ENCODE peak calls at places on chromosome 17, in four cellular contexts. One of them, this sample, is unnamed.

GRCh38 chr17:32007463-32008298 is 498 bp downstream of the LRRC37B start:
- DNase-seq in upper lobe of right lung: peak
- DNase-seq in psoas muscle: peak
- DNase-seq in CD4-positive, alpha-beta memory T cell: peak
- DNase-seq in this sample: peak

GRCh38 chr17:82520041-82520910 is 744 bp downstream of the FOXK2 start:
- DNase-seq in upper lobe of right lung: peak
- DNase-seq in psoas muscle: peak
- DNase-seq in CD4-positive, alpha-beta memory T cell: peak
- DNase-seq in this sample: peak

GRCh38 chr17:42547698-42548069 is 5.0 kb upstream of the HSD17B1 start:
- DNase-seq in upper lobe of right lung: no peak
- DNase-seq in psoas muscle: no peak
- DNase-seq in CD4-positive, alpha-beta memory T cell: no peak
- DNase-seq in this sample: no peak

GRCh38 chr17:77186141-77186604 is 45.4 kb downstream of the SEC14L1 start:
- DNase-seq in upper lobe of right lung: no peak
- DNase-seq in psoas muscle: no peak
- DNase-seq in CD4-positive, alpha-beta memory T cell: no peak
- DNase-seq in this sample: peak

GRCh38 chr17:46929413-46929812 is 6.5 kb downstream of the GOSR2 start:
- DNase-seq in upper lobe of right lung: no peak
- DNase-seq in psoas muscle: no peak
- DNase-seq in CD4-positive, alpha-beta memory T cell: no peak
- DNase-seq in this sample: no peak

GRCh38 chr17:69466905-69467630 is 52.6 kb downstream of the MAP2K6 start:
- DNase-seq in upper lobe of right lung: no peak
- DNase-seq in psoas muscle: no peak
- DNase-seq in CD4-positive, alpha-beta memory T cell: no peak
- DNase-seq in this sample: no peak

GRCh38 chr17:66337866-66338472 is 35.6 kb downstream of the PRKCA start:
- DNase-seq in upper lobe of right lung: no peak
- DNase-seq in psoas muscle: no peak
- DNase-seq in CD4-positive, alpha-beta memory T cell: no peak
- DNase-seq in this sample: no peak

GRCh38 chr17:73566905-73567782 is 77.1 kb downstream of the SDK2 start:
- DNase-seq in upper lobe of right lung: no peak
- DNase-seq in psoas muscle: no peak
- DNase-seq in CD4-positive, alpha-beta memory T cell: peak
- DNase-seq in this sample: no peak

GRCh38 chr17:77436058-77436442 is 295.3 kb downstream of the SEC14L1 start:
- DNase-seq in upper lobe of right lung: no peak
- DNase-seq in psoas muscle: peak
- DNase-seq in CD4-positive, alpha-beta memory T cell: no peak
- DNase-seq in this sample: no peak

GRCh38 chr17:22217135-22217534 is 524.8 kb downstream of the KCNJ18 start:
- DNase-seq in upper lobe of right lung: peak
- DNase-seq in psoas muscle: no peak
- DNase-seq in CD4-positive, alpha-beta memory T cell: no peak
- DNase-seq in this sample: no peak

GRCh38 chr17:50139185-50139783 is 9.3 kb upstream of the SAMD14 start:
- DNase-seq in upper lobe of right lung: no peak
- DNase-seq in psoas muscle: no peak
- DNase-seq in CD4-positive, alpha-beta memory T cell: no peak
- DNase-seq in this sample: peak

GRCh38 chr17:50532452-50533024 is at the start of gene EPN3:
- DNase-seq in upper lobe of right lung: peak
- DNase-seq in psoas muscle: no peak
- DNase-seq in CD4-positive, alpha-beta memory T cell: no peak
- DNase-seq in this sample: no peak

GRCh38 chr17:2189231-2189630 is 114.4 kb downstream of the SMG6 start:
- DNase-seq in upper lobe of right lung: no peak
- DNase-seq in psoas muscle: no peak
- DNase-seq in CD4-positive, alpha-beta memory T cell: no peak
- DNase-seq in this sample: peak
- H3K27ac ChIP-seq in upper lobe of right lung: peak
- H3K27ac ChIP-seq in psoas muscle: no peak
- H3K27ac ChIP-seq in CD4-positive, alpha-beta memory T cell: no peak
- H3K27ac ChIP-seq in this sample: no peak

DNA sequence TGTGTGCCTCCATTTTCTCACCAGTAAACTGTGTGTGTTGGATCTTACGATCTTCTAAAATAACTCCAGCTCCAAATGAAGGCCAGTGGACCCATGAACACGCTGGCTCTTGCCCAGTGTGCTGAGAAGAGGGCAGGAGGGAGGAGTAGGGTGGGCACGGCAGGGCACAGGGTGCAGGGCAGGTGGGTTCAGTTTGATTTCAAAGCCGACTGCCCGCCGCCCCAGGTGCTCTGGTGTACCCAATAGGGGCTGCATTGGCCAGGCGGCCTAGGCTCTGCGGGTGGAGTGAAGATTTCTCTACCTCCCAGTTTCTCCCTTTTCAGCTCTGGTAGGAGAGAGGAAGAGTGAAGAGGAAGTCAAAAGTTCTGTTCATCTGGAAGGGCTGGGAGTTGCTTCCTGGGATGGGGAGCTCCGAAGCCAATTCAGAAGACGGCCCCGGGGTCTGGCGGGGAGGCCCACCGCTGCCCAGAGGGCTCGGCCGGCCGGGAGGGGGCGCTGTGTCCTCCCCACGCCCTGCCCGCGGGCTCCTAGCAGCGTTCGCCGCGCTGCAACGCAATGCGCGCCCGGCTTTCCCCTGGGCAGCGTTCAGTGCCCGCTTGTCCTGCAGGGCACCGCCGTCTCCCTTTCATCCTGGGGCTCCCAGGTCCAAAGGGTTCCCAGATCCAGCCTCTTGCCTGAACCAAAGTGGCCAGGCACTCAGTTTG is 1.1 kb upstream of the CRHR1 start:
- DNase-seq in upper lobe of right lung: no peak
- DNase-seq in psoas muscle: peak
- DNase-seq in CD4-positive, alpha-beta memory T cell: peak
- DNase-seq in this sample: peak
- H3K27ac ChIP-seq in upper lobe of right lung: no peak
- H3K27ac ChIP-seq in psoas muscle: no peak
- H3K27ac ChIP-seq in CD4-positive, alpha-beta memory T cell: no peak
- H3K27ac ChIP-seq in this sample: no peak

GRCh38 chr17:48004973-48005372 is 32.6 kb downstream of the COPZ2 start:
- DNase-seq in upper lobe of right lung: no peak
- DNase-seq in psoas muscle: no peak
- DNase-seq in CD4-positive, alpha-beta memory T cell: no peak
- DNase-seq in this sample: no peak
- H3K27ac ChIP-seq in upper lobe of right lung: no peak
- H3K27ac ChIP-seq in psoas muscle: no peak
- H3K27ac ChIP-seq in CD4-positive, alpha-beta memory T cell: no peak
- H3K27ac ChIP-seq in this sample: no peak

DNA sequence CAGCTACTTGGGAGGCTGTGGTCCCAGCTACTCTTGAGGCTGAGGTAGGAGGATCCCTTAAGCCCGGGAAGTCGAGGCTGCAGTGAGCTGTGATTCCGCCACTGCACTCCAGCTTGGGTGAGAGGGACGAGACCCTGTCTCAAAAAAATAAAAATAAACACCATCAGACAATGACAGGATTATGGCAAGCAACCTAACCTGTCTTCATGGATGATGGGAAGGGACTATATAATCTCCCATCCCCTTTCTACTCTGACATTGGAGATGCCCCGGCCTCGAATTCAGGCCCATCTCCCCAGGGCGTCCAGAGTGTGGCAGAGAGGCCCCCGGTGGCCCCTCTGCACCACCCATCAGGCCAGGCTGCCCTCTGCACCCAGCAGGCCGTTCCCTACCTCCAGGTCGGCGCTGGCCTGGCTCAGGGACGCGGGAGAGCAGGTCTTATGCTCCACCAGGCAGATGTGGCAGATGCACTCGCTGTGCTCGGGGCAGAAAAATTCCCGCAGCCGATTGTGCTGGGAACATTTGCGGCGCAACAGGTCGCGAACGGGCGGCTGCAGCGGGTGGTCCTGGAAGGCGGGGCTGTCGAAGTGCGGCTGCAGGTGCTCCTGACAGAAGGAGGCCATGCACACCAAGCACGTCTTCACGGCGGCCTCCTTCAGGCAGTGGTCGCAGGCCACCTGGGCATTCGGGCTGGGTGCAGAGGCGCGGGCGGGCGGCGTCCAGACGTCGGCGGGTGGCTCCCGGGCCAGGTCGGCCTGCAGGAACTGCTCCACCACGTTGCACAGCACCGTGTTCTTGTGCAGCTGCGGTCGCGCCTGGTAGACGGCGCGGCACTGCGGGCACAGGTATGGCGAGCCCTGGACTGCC is 616 bp downstream of the TRIM25 start:
- DNase-seq in upper lobe of right lung: peak
- DNase-seq in psoas muscle: peak
- DNase-seq in CD4-positive, alpha-beta memory T cell: no peak
- DNase-seq in this sample: no peak
- H3K27ac ChIP-seq in upper lobe of right lung: peak
- H3K27ac ChIP-seq in psoas muscle: peak
- H3K27ac ChIP-seq in CD4-positive, alpha-beta memory T cell: peak
- H3K27ac ChIP-seq in this sample: peak

GRCh38 chr17:17684901-17685774 is 3.9 kb downstream of the RAI1 start:
- DNase-seq in upper lobe of right lung: peak
- DNase-seq in psoas muscle: no peak
- DNase-seq in CD4-positive, alpha-beta memory T cell: no peak
- DNase-seq in this sample: no peak

GRCh38 chr17:17683710-17684365 is 2.6 kb downstream of the RAI1 start:
- DNase-seq in upper lobe of right lung: no peak
- DNase-seq in psoas muscle: no peak
- DNase-seq in CD4-positive, alpha-beta memory T cell: no peak
- DNase-seq in this sample: no peak

GRCh38 chr17:17689312-17689711 is 8.1 kb downstream of the RAI1 start:
- DNase-seq in upper lobe of right lung: no peak
- DNase-seq in psoas muscle: no peak
- DNase-seq in CD4-positive, alpha-beta memory T cell: no peak
- DNase-seq in this sample: no peak

GRCh38 chr17:17682737-17683675 is 1.7 kb downstream of the RAI1 start:
- DNase-seq in upper lobe of right lung: peak
- DNase-seq in psoas muscle: peak
- DNase-seq in CD4-positive, alpha-beta memory T cell: peak
- DNase-seq in this sample: peak

GRCh38 chr17:17685775-17686291 is 4.6 kb downstream of the RAI1 start:
- DNase-seq in upper lobe of right lung: peak
- DNase-seq in psoas muscle: peak
- DNase-seq in CD4-positive, alpha-beta memory T cell: no peak
- DNase-seq in this sample: no peak
- H3K27ac ChIP-seq in upper lobe of right lung: peak
- H3K27ac ChIP-seq in psoas muscle: no peak
- H3K27ac ChIP-seq in CD4-positive, alpha-beta memory T cell: no peak
- H3K27ac ChIP-seq in this sample: peak

GRCh38 chr17:40340327-40340726 is 24.2 kb downstream of the GJD3 start:
- DNase-seq in upper lobe of right lung: no peak
- DNase-seq in psoas muscle: no peak
- DNase-seq in CD4-positive, alpha-beta memory T cell: no peak
- DNase-seq in this sample: no peak
- H3K27ac ChIP-seq in upper lobe of right lung: peak
- H3K27ac ChIP-seq in psoas muscle: peak
- H3K27ac ChIP-seq in CD4-positive, alpha-beta memory T cell: peak
- H3K27ac ChIP-seq in this sample: no peak

DNA sequence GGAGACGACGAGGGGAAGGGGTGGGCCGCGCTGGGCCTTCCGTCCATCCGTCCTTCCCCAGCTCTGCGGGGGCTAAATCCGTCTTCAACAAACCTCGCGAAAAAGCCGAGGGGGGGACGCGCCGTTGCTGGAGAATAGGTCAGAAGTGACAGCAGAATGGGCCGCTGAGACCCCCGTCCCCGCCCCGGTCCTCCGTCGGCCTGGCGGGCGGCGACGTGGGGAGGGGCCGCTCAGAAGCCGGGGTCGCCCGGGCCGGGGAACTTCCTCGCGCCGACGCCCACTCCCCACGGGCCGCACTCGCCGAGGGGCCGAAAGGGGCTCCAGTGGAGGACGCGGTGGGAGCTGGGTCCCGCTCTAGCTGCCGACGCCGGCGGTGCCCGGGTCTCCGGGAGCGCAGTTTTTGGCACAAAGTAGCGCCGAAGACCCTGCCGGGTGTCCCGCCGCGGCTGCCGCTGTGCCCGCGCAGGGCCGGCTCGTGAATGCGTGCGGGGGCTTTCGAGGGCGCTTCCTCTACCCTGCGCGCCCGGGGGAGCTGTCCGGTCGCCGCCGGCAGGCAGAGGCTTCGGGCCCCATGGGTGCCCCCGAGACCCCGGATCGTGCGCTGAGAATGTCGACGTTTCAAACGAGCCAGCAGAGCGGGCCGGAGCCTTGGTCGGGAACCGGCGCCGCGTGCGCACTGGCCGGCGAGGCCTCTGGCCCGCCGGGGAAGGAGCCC is 46.4 kb upstream of the SLC38A10 start:
- DNase-seq in upper lobe of right lung: no peak
- DNase-seq in psoas muscle: no peak
- DNase-seq in CD4-positive, alpha-beta memory T cell: no peak
- DNase-seq in this sample: peak
- H3K27ac ChIP-seq in upper lobe of right lung: peak
- H3K27ac ChIP-seq in psoas muscle: peak
- H3K27ac ChIP-seq in CD4-positive, alpha-beta memory T cell: no peak
- H3K27ac ChIP-seq in this sample: peak

DNA sequence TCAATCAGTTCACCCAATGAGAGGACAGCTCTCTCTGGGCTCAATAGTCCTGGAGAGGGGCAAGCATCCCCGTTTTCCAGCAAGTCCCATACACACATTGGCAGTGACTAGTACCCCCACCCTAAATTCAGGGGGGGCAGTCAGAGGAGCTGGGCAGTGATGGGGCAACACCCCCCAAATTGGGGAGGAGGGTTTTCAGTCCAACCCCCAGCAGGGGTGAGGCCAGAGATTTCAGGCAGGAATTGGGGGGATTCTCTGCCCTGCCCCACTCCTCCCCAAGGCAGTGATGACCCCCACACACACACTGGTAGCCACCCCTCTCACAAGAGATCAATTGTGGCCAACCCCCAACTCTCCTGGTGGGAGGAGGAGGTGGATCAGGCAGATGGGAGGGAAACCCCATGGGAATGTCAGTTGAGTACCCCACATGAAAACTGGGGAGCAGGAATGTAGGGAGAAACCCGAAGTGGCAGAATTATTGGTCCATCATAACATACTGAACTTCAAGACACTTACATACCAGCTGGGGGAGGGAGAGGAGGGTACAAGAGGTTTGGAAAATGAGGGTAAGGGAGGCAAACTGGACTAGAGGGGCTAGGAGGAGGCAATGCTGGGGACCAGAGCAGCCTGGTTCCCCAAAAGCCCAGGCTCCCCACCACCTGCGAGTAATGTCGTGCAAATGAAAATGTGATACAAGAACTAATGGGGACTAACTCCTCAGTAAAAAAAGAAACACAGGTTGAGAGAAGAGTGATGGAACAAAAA is 3.1 kb downstream of the VAMP2 start:
- DNase-seq in upper lobe of right lung: peak
- DNase-seq in psoas muscle: peak
- DNase-seq in CD4-positive, alpha-beta memory T cell: no peak
- DNase-seq in this sample: no peak
- H3K27ac ChIP-seq in upper lobe of right lung: no peak
- H3K27ac ChIP-seq in psoas muscle: peak
- H3K27ac ChIP-seq in CD4-positive, alpha-beta memory T cell: peak
- H3K27ac ChIP-seq in this sample: peak

GRCh38 chr17:80872011-80872929 is 119.4 kb upstream of the CHMP6 start:
- DNase-seq in upper lobe of right lung: no peak
- DNase-seq in psoas muscle: no peak
- DNase-seq in CD4-positive, alpha-beta memory T cell: no peak
- DNase-seq in this sample: peak
- H3K27ac ChIP-seq in upper lobe of right lung: no peak
- H3K27ac ChIP-seq in psoas muscle: peak
- H3K27ac ChIP-seq in CD4-positive, alpha-beta memory T cell: no peak
- H3K27ac ChIP-seq in this sample: no peak